ENCODE peak calls at places on chromosomes 5 and 9, in four cellular contexts. One of them, this sample, is unnamed.

GRCh38 chr5:102823441-102823874 is 68.4 kb downstream of the PAM start:
- DNase-seq in right cardiac atrium: no peak
- DNase-seq in HTR-8/SVneo: no peak
- DNase-seq in omental fat pad: no peak
- DNase-seq in this sample: no peak

GRCh38 chr5:116360008-116360853 is 214.4 kb downstream of the SEMA6A start:
- DNase-seq in HTR-8/SVneo: no peak
- DNase-seq in omental fat pad: no peak
- DNase-seq in right cardiac atrium: peak; percentile 67
- DNase-seq in this sample: no peak

GRCh38 chr5:56693220-56693579 is 122.1 kb upstream of the MAP3K1 start:
- DNase-seq in omental fat pad: no peak
- DNase-seq in right cardiac atrium: no peak
- DNase-seq in HTR-8/SVneo: no peak
- DNase-seq in this sample: no peak

GRCh38 chr5:148826082-148826971 is at the start of gene ADRB2:
- DNase-seq in omental fat pad: peak; percentile 77
- DNase-seq in right cardiac atrium: peak; percentile 95
- DNase-seq in HTR-8/SVneo: peak; percentile 83
- DNase-seq in this sample: peak; percentile 72

GRCh38 chr5:39928709-39929108 is 503.9 kb upstream of the DAB2 start:
- DNase-seq in HTR-8/SVneo: no peak
- DNase-seq in omental fat pad: no peak
- DNase-seq in right cardiac atrium: peak; percentile 21
- DNase-seq in this sample: no peak

GRCh38 chr5:13477118-13477737 is 467.3 kb downstream of the DNAH5 start:
- DNase-seq in HTR-8/SVneo: peak; percentile 48
- DNase-seq in right cardiac atrium: no peak
- DNase-seq in omental fat pad: no peak
- DNase-seq in this sample: no peak

GRCh38 chr5:10797246-10797645 is 36.2 kb upstream of the DAP start:
- DNase-seq in omental fat pad: no peak
- DNase-seq in right cardiac atrium: no peak
- DNase-seq in HTR-8/SVneo: no peak
- DNase-seq in this sample: no peak

GRCh38 chr5:41686191-41686590 is 175.8 kb upstream of the PLCXD3 start:
- DNase-seq in HTR-8/SVneo: no peak
- DNase-seq in omental fat pad: no peak
- DNase-seq in right cardiac atrium: no peak
- DNase-seq in this sample: no peak

GRCh38 chr5:60148356-60148755 is 254.8 kb upstream of the PDE4D start:
- DNase-seq in right cardiac atrium: no peak
- DNase-seq in omental fat pad: no peak
- DNase-seq in HTR-8/SVneo: no peak
- DNase-seq in this sample: no peak

GRCh38 chr5:61450170-61450815 is 118.2 kb downstream of the ZSWIM6 start:
- DNase-seq in omental fat pad: no peak
- DNase-seq in HTR-8/SVneo: peak; percentile 49
- DNase-seq in right cardiac atrium: no peak
- DNase-seq in this sample: no peak

GRCh38 chr9:136826188-136826541 is 16.1 kb upstream of the AJM1 start:
- DNase-seq in omental fat pad: no peak
- DNase-seq in right cardiac atrium: no peak
- DNase-seq in HTR-8/SVneo: no peak
- DNase-seq in this sample: no peak

GRCh38 chr5:60173672-60174071 is 280.1 kb upstream of the PDE4D start:
- DNase-seq in HTR-8/SVneo: no peak
- DNase-seq in omental fat pad: no peak
- DNase-seq in right cardiac atrium: no peak
- DNase-seq in this sample: no peak

GRCh38 chr9:95736891-95737522 is 138.5 kb upstream of the ERCC6L2 start:
- DNase-seq in omental fat pad: no peak
- DNase-seq in HTR-8/SVneo: no peak
- DNase-seq in right cardiac atrium: no peak
- DNase-seq in this sample: no peak

GRCh38 chr5:59744531-59744992 is 149.0 kb downstream of the PDE4D start:
- DNase-seq in HTR-8/SVneo: no peak
- DNase-seq in omental fat pad: no peak
- DNase-seq in right cardiac atrium: no peak
- DNase-seq in this sample: no peak

GRCh38 chr5:103092676-103093075 is 27.3 kb downstream of the GIN1 start:
- DNase-seq in HTR-8/SVneo: no peak
- DNase-seq in right cardiac atrium: no peak
- DNase-seq in omental fat pad: no peak
- DNase-seq in this sample: no peak

GRCh38 chr9:21075484-21075883 is 2.3 kb downstream of the IFNB1 start:
- DNase-seq in HTR-8/SVneo: no peak
- DNase-seq in omental fat pad: no peak
- DNase-seq in right cardiac atrium: no peak
- DNase-seq in this sample: no peak

GRCh38 chr9:98523231-98523901 is 185.4 kb downstream of the GABBR2 start:
- DNase-seq in omental fat pad: no peak
- DNase-seq in HTR-8/SVneo: peak; percentile 45
- DNase-seq in right cardiac atrium: no peak
- DNase-seq in this sample: no peak